ENCODE peak calls at places on chromosomes 6 and 20, in six cellular contexts. I is GM12891, E is stomach, P is HL-60, J is K562, B is endothelial cell of umbilical vein. U is an unnamed sample.
A peak's percentile ranks its signal among the peaks of the same experiment; 100 is the strongest.

GRCh38 chr6:43746071-43746470 is 23.9 kb upstream of the VEGFA start:
- DNase-seq in B (no peak), E (no peak), P (no peak), I (no peak), J (no peak), U (no peak)

GRCh38 chr20:43710370-43711044 is 16.3 kb downstream of the GTSF1L start:
- DNase-seq in J (no peak), P (no peak), I (peak; percentile 58), B (no peak), E (no peak), U (no peak)

GRCh38 chr6:53680489-53680888 is 14.9 kb upstream of the KLHL31 start:
- DNase-seq in P (no peak), I (no peak), J (no peak), E (no peak), B (no peak), U (no peak)

GRCh38 chr6:41181566-41181965 is 18.6 kb upstream of the TREM2 start:
- DNase-seq in J (no peak), B (no peak), E (no peak), P (no peak), I (no peak), U (no peak)

GRCh38 chr6:158595223-158595622 is 35.3 kb downstream of the TMEM181 start:
- DNase-seq in E (no peak), P (no peak), I (no peak), J (no peak), B (peak; percentile 24), U (no peak)

GRCh38 chr6:104143757-104144156 is 716.0 kb downstream of the HACE1 start:
- DNase-seq in J (no peak), P (no peak), E (no peak), B (no peak), I (no peak), U (no peak)

GRCh38 chr6:23532227-23532626 is 593.8 kb upstream of the NRSN1 start:
- DNase-seq in J (no peak), P (no peak), B (no peak), I (no peak), E (no peak), U (no peak)

GRCh38 chr20:35837577-35838195 is 65.9 kb downstream of the PHF20 start:
- DNase-seq in J (no peak), B (no peak), I (no peak), E (no peak), P (no peak), U (no peak)

GRCh38 chr6:170037541-170038250 is 253.2 kb downstream of the DLL1 start:
- DNase-seq in P (no peak), J (no peak), B (no peak), I (no peak), E (peak; percentile 31), U (no peak)

GRCh38 chr6:33061987-33062386 is 11.5 kb downstream of the HLA-DPA1 start:
- DNase-seq in P (peak; percentile 38), B (peak; percentile 17), E (no peak), J (peak; percentile 42), I (peak; percentile 24), U (no peak)

GRCh38 chr20:17863577-17864292 is 104.9 kb downstream of the SNX5 start:
- DNase-seq in E (peak; percentile 86), I (no peak), B (peak; percentile 85), P (no peak), J (no peak), U (no peak)

GRCh38 chr6:125050663-125051318 is 88.6 kb downstream of the RNF217 start:
- DNase-seq in P (no peak), I (no peak), E (no peak), B (no peak), J (no peak), U (no peak)

GRCh38 chr6:42140051-42140450 is 2.4 kb downstream of the C6orf132 start:
- DNase-seq in P (peak; percentile 25), J (no peak), I (no peak), B (no peak), E (peak; percentile 77), U (no peak)

GRCh38 chr6:117352466-117353081 is 73.2 kb downstream of the ROS1 start:
- DNase-seq in J (no peak), I (no peak), B (peak; percentile 2), P (no peak), E (no peak), U (peak; percentile 53)

GRCh38 chr20:61846074-61846473 is 219.6 kb downstream of the TAF4 start:
- DNase-seq in B (no peak), E (no peak), P (no peak), I (no peak), J (no peak), U (no peak)

GRCh38 chr6:124131779-124132178 is 328.1 kb downstream of the NKAIN2 start:
- DNase-seq in B (no peak), P (no peak), E (no peak), I (no peak), J (no peak), U (no peak)

GRCh38 chr20:5001174-5002076 is at the start of gene SLC23A2:
- DNase-seq in E (peak; percentile 61), P (peak; percentile 36), J (peak; percentile 63), I (peak; percentile 68), B (peak; percentile 17), U (peak; percentile 67)

GRCh38 chr6:79385893-79386292 is 151.3 kb downstream of the LCA5 start:
- DNase-seq in I (no peak), B (peak; percentile 83), E (no peak), J (no peak), P (no peak), U (no peak)

GRCh38 chr20:47220161-47220582 is 136.3 kb downstream of the ZMYND8 start:
- DNase-seq in J (peak; percentile 64), P (no peak), B (peak; percentile 32), E (no peak), I (peak; percentile 41), U (peak; percentile 85)

GRCh38 chr6:99285881-99286280 is 63.6 kb downstream of the FAXC start:
- DNase-seq in B (no peak), J (no peak), I (no peak), E (peak; percentile 39), P (no peak), U (no peak)

GRCh38 chr6:122079906-122080305 is 319.5 kb upstream of the HSF2 start:
- DNase-seq in I (no peak), J (no peak), E (no peak), B (no peak), P (no peak), U (no peak)

GRCh38 chr6:33205172-33206026 is 944 bp downstream of the HSD17B8 start:
- DNase-seq in P (no peak), I (no peak), B (no peak), J (peak; percentile 68), E (no peak), U (peak; percentile 44)

GRCh38 chr6:142647436-142648389 is 297.3 kb downstream of the HIVEP2 start:
- DNase-seq in E (no peak), P (no peak), J (no peak), I (no peak), B (no peak), U (peak; percentile 49)

GRCh38 chr20:51480507-51481270 is 61.8 kb downstream of the NFATC2 start:
- DNase-seq in P (no peak), J (no peak), I (no peak), E (no peak), B (no peak), U (no peak)

GRCh38 chr6:159023893-159024292 is 20.9 kb downstream of the TAGAP start:
- DNase-seq in E (no peak), J (no peak), I (no peak), B (no peak), P (no peak), U (no peak)

GRCh38 chr6:36114798-36115408 is 15.4 kb upstream of the MAPK13 start:
- DNase-seq in E (no peak), I (no peak), P (no peak), B (no peak), J (no peak), U (no peak)

GRCh38 chr20:1802385-1803215 is 92.6 kb upstream of the SIRPA start:
- DNase-seq in P (peak; percentile 78), B (peak; percentile 76), I (peak; percentile 62), E (no peak), J (peak; percentile 9), U (peak; percentile 86)

GRCh38 chr6:82178084-82178758 is 69.3 kb downstream of the IBTK start:
- DNase-seq in P (no peak), B (peak; percentile 56), E (no peak), I (no peak), J (no peak), U (no peak)

GRCh38 chr6:135498178-135498841 is 770 bp upstream of the AHI1 start:
- DNase-seq in J (peak; percentile 71), B (peak; percentile 93), I (no peak), E (peak; percentile 72), P (peak; percentile 56), U (peak; percentile 61)
- TF ChIP-seq POLR2AphosphoS5 in J (peak; percentile 86), B (peak; percentile 68), I (no peak), E (peak; percentile 80), P (no peak), U (no peak)

GRCh38 chr20:49699200-49699992 is 14.3 kb downstream of the B4GALT5 start:
- DNase-seq in J (peak; percentile 39), E (no peak), I (no peak), P (peak; percentile 28), B (peak; percentile 57), U (peak; percentile 30)
- TF ChIP-seq POLR2AphosphoS5 in J (no peak), E (no peak), I (no peak), P (no peak), B (no peak), U (no peak)

DNA sequence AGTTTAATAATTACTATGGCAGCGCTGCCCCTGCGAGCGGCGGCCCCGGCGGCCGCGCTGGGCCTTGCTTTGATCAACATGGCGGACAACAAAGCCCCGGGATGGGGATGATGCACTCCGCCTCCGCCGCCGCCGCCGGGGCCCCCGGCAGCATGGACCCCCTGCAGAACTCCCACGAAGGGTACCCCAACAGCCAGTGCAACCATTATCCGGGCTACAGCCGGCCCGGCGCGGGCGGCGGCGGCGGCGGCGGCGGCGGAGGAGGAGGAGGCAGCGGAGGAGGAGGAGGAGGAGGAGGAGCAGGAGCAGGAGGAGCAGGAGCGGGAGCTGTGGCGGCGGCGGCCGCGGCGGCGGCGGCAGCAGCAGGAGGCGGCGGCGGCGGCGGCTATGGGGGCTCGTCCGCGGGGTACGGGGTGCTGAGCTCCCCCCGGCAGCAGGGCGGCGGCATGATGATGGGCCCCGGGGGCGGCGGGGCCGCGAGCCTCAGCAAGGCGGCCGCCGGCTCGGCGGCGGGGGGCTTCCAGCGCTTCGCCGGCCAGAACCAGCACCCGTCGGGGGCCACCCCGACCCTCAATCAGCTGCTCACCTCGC is 1.5 kb downstream of the ARID1B start:
- DNase-seq in P (no peak), E (peak; percentile 56), J (peak; percentile 55), I (no peak), B (peak; percentile 43), U (peak; percentile 52)
- TF ChIP-seq POLR2AphosphoS5 in P (no peak), E (no peak), J (peak; percentile 45), I (no peak), B (no peak), U (peak; percentile 7)

GRCh38 chr6:126947070-126947469 is 171.4 kb upstream of the RSPO3 start:
- DNase-seq in E (no peak), J (no peak), B (no peak), P (no peak), I (no peak), U (no peak)
- TF ChIP-seq POLR2AphosphoS5 in E (no peak), J (no peak), B (no peak), P (no peak), I (no peak), U (no peak)

U was measured in GM23338.